ENCODE peak calls at places on chromosomes 6 and 20, in nine cellular contexts. F, T, Y, N, C, A, S, L and Z are unnamed samples.

GRCh38 chr6:117477988-117478852 is 4.3 kb upstream of the DCBLD1 start:
- DNase-seq in F (peak; percentile 43), T (no peak), Y (no peak), N (no peak), C (no peak), A (peak; percentile 62), S (no peak), L (peak; percentile 33), Z (no peak)

GRCh38 chr20:35766843-35767242 is 5.0 kb upstream of the PHF20 start:
- DNase-seq in F (no peak), T (no peak), Y (no peak), N (no peak), C (no peak), A (no peak), S (no peak), L (peak; percentile 55), Z (no peak)

GRCh38 chr6:122798099-122798641 is 9.1 kb downstream of the SMPDL3A start:
- DNase-seq in F (no peak), T (peak; percentile 84), Y (no peak), N (no peak), C (peak; percentile 82), A (no peak), S (no peak), L (no peak), Z (no peak)

GRCh38 chr6:47209632-47210031 is 100.1 kb downstream of the TNFRSF21 start:
- DNase-seq in F (no peak), T (peak; percentile 70), Y (no peak), N (no peak), C (peak; percentile 93), A (no peak), S (no peak), L (no peak), Z (no peak)

GRCh38 chr20:46803446-46804020 is 91.1 kb upstream of the EYA2 start:
- DNase-seq in F (no peak), T (no peak), Y (no peak), N (no peak), C (peak; percentile 2), A (no peak), S (no peak), L (no peak), Z (no peak)

GRCh38 chr6:11710221-11710836 is 68.3 kb downstream of the ADTRP start:
- DNase-seq in F (peak; percentile 16), T (peak; percentile 43), Y (no peak), N (peak; percentile 61), C (no peak), A (peak; percentile 30), S (no peak), L (no peak), Z (no peak)

GRCh38 chr6:56040875-56041274 is 165.5 kb upstream of the BMP5 start:
- DNase-seq in F (no peak), T (peak; percentile 28), Y (no peak), N (no peak), C (peak; percentile 61), A (no peak), S (no peak), L (no peak), Z (no peak)

GRCh38 chr6:81787313-81788068 is 35.0 kb upstream of the TENT5A start:
- DNase-seq in F (no peak), T (peak; percentile 74), Y (no peak), N (no peak), C (peak; percentile 69), A (no peak), S (no peak), L (no peak), Z (no peak)

GRCh38 chr20:7882076-7882475 is 58.2 kb downstream of the HAO1 start:
- DNase-seq in F (no peak), T (no peak), Y (no peak), N (no peak), C (no peak), A (no peak), S (no peak), L (no peak), Z (no peak)

GRCh38 chr6:68575765-68576439 is 59.2 kb upstream of the ADGRB3 start:
- DNase-seq in F (no peak), T (no peak), Y (peak; percentile 81), N (no peak), C (no peak), A (no peak), S (no peak), L (peak; percentile 54), Z (no peak)

GRCh38 chr6:14875678-14876063 is 370.2 kb upstream of the JARID2 start:
- DNase-seq in F (no peak), T (no peak), Y (no peak), N (no peak), C (no peak), A (no peak), S (no peak), L (no peak), Z (no peak)